ENCODE peak calls at places on chromosome 9, in seven cellular contexts. S is tibial artery; X is WERI-Rb-1; Z is CD4-positive, CD25-positive, alpha-beta regulatory T cell; F is heart left ventricle; K is fibroblast of pulmonary artery; L is SK-N-MC. Y is an unnamed sample.

GRCh38 chr9:89792189-89793123 is 187.6 kb downstream of the GADD45G start:
- DNase-seq in S (no peak), X (no peak), Z (no peak), F (no peak), K (no peak), L (no peak), Y (no peak)

GRCh38 chr9:35729700-35730485 is 2.1 kb downstream of the TLN1 start:
- DNase-seq in S (peak), X (peak), Z (no peak), F (peak), K (peak), L (no peak), Y (peak)

GRCh38 chr9:121650220-121651013 is 1.0 kb upstream of the DAB2IP start:
- DNase-seq in S (no peak), X (peak), Z (no peak), F (peak), K (peak), L (peak), Y (no peak)

GRCh38 chr9:129889936-129890717 is 54.9 kb downstream of the USP20 start:
- DNase-seq in S (no peak), X (no peak), Z (peak), F (peak), K (no peak), L (no peak), Y (peak)

GRCh38 chr9:113659039-113659438 is 195.5 kb downstream of the RGS3 start:
- DNase-seq in S (peak), X (no peak), Z (no peak), F (no peak), K (no peak), L (no peak), Y (no peak)

GRCh38 chr9:79193001-79193400 is 378.8 kb upstream of the TLE4 start:
- DNase-seq in S (no peak), X (no peak), Z (no peak), F (no peak), K (peak), L (no peak), Y (no peak)

GRCh38 chr9:8208465-8208864 is 408.9 kb upstream of the DMAC1 start:
- DNase-seq in S (no peak), X (no peak), Z (no peak), F (no peak), K (no peak), L (no peak), Y (no peak)

GRCh38 chr9:133149130-133150015 is 14.3 kb downstream of the GBGT1 start:
- DNase-seq in S (peak), X (peak), Z (peak), F (peak), K (peak), L (no peak), Y (peak)

GRCh38 chr9:69877852-69878507 is 57.4 kb downstream of the CFAP95 start:
- DNase-seq in S (no peak), X (no peak), Z (peak), F (no peak), K (peak), L (no peak), Y (peak)

GRCh38 chr9:134220311-134220710 is 55.9 kb upstream of the RNU6ATAC start:
- DNase-seq in S (no peak), X (no peak), Z (no peak), F (peak), K (no peak), L (no peak), Y (no peak)

GRCh38 chr9:134178781-134179551 is 14.6 kb upstream of the RNU6ATAC start:
- DNase-seq in S (peak), X (peak), Z (no peak), F (peak), K (peak), L (no peak), Y (no peak)

GRCh38 chr9:135105938-135106491 is 18.5 kb downstream of the OLFM1 start:
- DNase-seq in S (no peak), X (peak), Z (no peak), F (no peak), K (no peak), L (no peak), Y (no peak)

GRCh38 chr9:99822096-99822595 is 461 bp downstream of the NR4A3 start:
- DNase-seq in S (no peak), X (no peak), Z (peak), F (no peak), K (no peak), L (no peak), Y (peak)

DNA sequence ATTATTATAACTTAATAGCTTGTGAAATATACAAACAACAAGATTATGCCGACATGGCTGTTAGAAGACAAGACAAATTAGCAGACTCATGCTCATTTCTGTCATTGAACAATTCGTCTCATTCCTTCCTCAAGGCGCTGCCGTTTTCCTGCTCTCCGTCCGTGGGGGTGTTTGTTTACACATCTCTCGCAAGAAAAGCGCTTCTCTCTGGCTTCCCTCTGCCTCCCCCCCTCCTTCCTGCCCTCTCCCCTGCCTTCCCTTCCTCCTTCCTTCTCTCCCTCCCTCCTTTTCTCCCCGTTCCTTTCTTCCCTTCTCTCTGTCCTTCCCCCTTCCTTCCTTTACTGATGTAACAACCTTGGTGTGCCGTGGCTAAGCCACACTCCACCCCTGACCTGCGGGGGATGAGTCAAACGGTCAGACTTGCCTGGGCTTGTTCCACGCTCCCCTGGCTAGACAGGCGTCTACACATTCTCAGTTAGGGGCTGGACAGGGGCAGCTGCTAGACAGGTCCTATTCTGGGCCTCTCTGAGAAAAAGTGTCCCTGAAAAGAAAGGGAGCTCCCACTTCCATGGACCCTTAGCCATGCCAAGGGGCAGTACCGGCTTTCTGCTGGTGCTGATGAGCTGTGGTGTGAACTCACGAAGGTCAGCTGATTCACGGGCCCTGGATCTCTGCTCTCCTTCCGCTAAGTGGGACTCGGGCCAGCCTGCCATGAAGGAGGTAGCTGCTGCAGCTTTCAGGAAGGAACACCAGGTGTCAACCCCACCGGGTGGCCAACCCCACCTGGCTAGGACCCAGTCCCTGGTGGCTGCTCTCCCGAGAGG is 32.0 kb upstream of the SPTLC1 start:
- DNase-seq in S (peak), X (peak), Z (no peak), F (peak), K (peak), L (no peak), Y (no peak)
- H3K4me3 ChIP-seq in S (no peak), X (peak), Z (no peak), F (no peak), K (no peak), L (no peak), Y (no peak)

GRCh38 chr9:137088121-137088520 is 1.3 kb downstream of the MAN1B1 start:
- DNase-seq in S (no peak), X (no peak), Z (no peak), F (no peak), K (no peak), L (no peak), Y (no peak)
- H3K4me3 ChIP-seq in S (no peak), X (no peak), Z (peak), F (no peak), K (no peak), L (peak), Y (no peak)

DNA sequence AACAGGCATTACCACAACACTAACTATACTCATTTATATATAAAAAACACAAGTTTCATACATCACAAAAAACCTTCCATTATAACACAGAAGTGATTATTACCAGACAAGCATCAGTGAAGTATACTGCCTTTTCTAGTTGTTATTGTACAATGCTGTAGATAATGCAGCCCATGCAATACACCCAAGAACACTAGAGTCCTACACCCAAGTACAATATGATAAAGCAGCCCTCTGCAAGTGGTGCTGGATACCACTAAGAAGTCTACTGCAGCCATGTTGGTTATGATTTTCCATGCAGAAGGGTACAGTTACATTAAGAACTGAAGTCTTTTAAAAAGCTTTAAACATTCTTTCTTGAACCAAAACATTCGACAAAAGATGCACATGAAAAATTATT is 10.3 kb downstream of the ZFAND5 start:
- DNase-seq in S (no peak), X (no peak), Z (no peak), F (no peak), K (no peak), L (no peak), Y (no peak)
- H3K4me3 ChIP-seq in S (no peak), X (no peak), Z (no peak), F (no peak), K (no peak), L (no peak), Y (no peak)

GRCh38 chr9:16121593-16121992 is 568.8 kb downstream of the CCDC171 start:
- DNase-seq in S (no peak), X (no peak), Z (no peak), F (no peak), K (peak), L (no peak), Y (no peak)
- H3K4me3 ChIP-seq in S (no peak), X (no peak), Z (no peak), F (no peak), K (no peak), L (no peak), Y (no peak)